ENCODE peak calls at places on chromosomes 7 and 10, in five cellular contexts. One of them, this sample, is unnamed.

GRCh38 chr7:105896407-105896842 is 20.0 kb upstream of the ATXN7L1 start:
- DNase-seq in kidney: no peak
- DNase-seq in HT-29: no peak
- DNase-seq in nucleus accumbens: no peak
- DNase-seq in stimulated activated CD4-positive, alpha-beta T cell treated with anti-CD3 and anti-CD28 coated beads, Interleukin-1b, Interleukin-23, amount 100 ng/mL, for 24 hours: no peak
- DNase-seq in this sample: no peak

GRCh38 chr10:87845624-87846377 is 17.5 kb downstream of the KLLN start:
- DNase-seq in kidney: no peak
- DNase-seq in HT-29: no peak
- DNase-seq in nucleus accumbens: no peak
- DNase-seq in stimulated activated CD4-positive, alpha-beta T cell treated with anti-CD3 and anti-CD28 coated beads, Interleukin-1b, Interleukin-23, amount 100 ng/mL, for 24 hours: no peak
- DNase-seq in this sample: no peak

GRCh38 chr7:115679976-115680375 is 350.6 kb downstream of the TFEC start:
- DNase-seq in kidney: no peak
- DNase-seq in HT-29: peak
- DNase-seq in nucleus accumbens: no peak
- DNase-seq in stimulated activated CD4-positive, alpha-beta T cell treated with anti-CD3 and anti-CD28 coated beads, Interleukin-1b, Interleukin-23, amount 100 ng/mL, for 24 hours: no peak
- DNase-seq in this sample: no peak

GRCh38 chr7:44633254-44634186 is 27.1 kb downstream of the OGDH start:
- DNase-seq in kidney: no peak
- DNase-seq in HT-29: no peak
- DNase-seq in nucleus accumbens: peak
- DNase-seq in stimulated activated CD4-positive, alpha-beta T cell treated with anti-CD3 and anti-CD28 coated beads, Interleukin-1b, Interleukin-23, amount 100 ng/mL, for 24 hours: no peak
- DNase-seq in this sample: no peak

GRCh38 chr7:142375710-142376313 is 118.0 kb upstream of the PRSS58 start:
- DNase-seq in kidney: peak
- DNase-seq in HT-29: peak
- DNase-seq in nucleus accumbens: no peak
- DNase-seq in stimulated activated CD4-positive, alpha-beta T cell treated with anti-CD3 and anti-CD28 coated beads, Interleukin-1b, Interleukin-23, amount 100 ng/mL, for 24 hours: no peak
- DNase-seq in this sample: no peak

GRCh38 chr7:4683043-4683883 is 1.2 kb downstream of the FOXK1 start:
- DNase-seq in kidney: peak
- DNase-seq in HT-29: peak
- DNase-seq in nucleus accumbens: no peak
- DNase-seq in stimulated activated CD4-positive, alpha-beta T cell treated with anti-CD3 and anti-CD28 coated beads, Interleukin-1b, Interleukin-23, amount 100 ng/mL, for 24 hours: no peak
- DNase-seq in this sample: no peak

GRCh38 chr10:25226775-25227682 is 52.2 kb downstream of the GPR158 start:
- DNase-seq in kidney: no peak
- DNase-seq in HT-29: peak
- DNase-seq in nucleus accumbens: peak
- DNase-seq in stimulated activated CD4-positive, alpha-beta T cell treated with anti-CD3 and anti-CD28 coated beads, Interleukin-1b, Interleukin-23, amount 100 ng/mL, for 24 hours: no peak
- DNase-seq in this sample: peak

GRCh38 chr7:116709336-116709735 is 37.3 kb downstream of the MET start:
- DNase-seq in kidney: no peak
- DNase-seq in HT-29: no peak
- DNase-seq in nucleus accumbens: no peak
- DNase-seq in stimulated activated CD4-positive, alpha-beta T cell treated with anti-CD3 and anti-CD28 coated beads, Interleukin-1b, Interleukin-23, amount 100 ng/mL, for 24 hours: no peak
- DNase-seq in this sample: no peak

GRCh38 chr10:17217661-17218306 is 10.3 kb upstream of the VIM start:
- DNase-seq in kidney: no peak
- DNase-seq in HT-29: no peak
- DNase-seq in nucleus accumbens: no peak
- DNase-seq in stimulated activated CD4-positive, alpha-beta T cell treated with anti-CD3 and anti-CD28 coated beads, Interleukin-1b, Interleukin-23, amount 100 ng/mL, for 24 hours: no peak
- DNase-seq in this sample: no peak

GRCh38 chr10:142371-142770 is 7.1 kb downstream of the ZMYND11 start:
- DNase-seq in kidney: no peak
- DNase-seq in HT-29: no peak
- DNase-seq in nucleus accumbens: no peak
- DNase-seq in stimulated activated CD4-positive, alpha-beta T cell treated with anti-CD3 and anti-CD28 coated beads, Interleukin-1b, Interleukin-23, amount 100 ng/mL, for 24 hours: no peak
- DNase-seq in this sample: no peak

GRCh38 chr7:31948041-31948440 is 122.2 kb downstream of the PDE1C start:
- DNase-seq in kidney: no peak
- DNase-seq in HT-29: peak
- DNase-seq in nucleus accumbens: no peak
- DNase-seq in stimulated activated CD4-positive, alpha-beta T cell treated with anti-CD3 and anti-CD28 coated beads, Interleukin-1b, Interleukin-23, amount 100 ng/mL, for 24 hours: no peak
- DNase-seq in this sample: no peak

GRCh38 chr10:97102441-97102840 is 83.3 kb downstream of the SLIT1 start:
- DNase-seq in kidney: no peak
- DNase-seq in HT-29: no peak
- DNase-seq in nucleus accumbens: no peak
- DNase-seq in stimulated activated CD4-positive, alpha-beta T cell treated with anti-CD3 and anti-CD28 coated beads, Interleukin-1b, Interleukin-23, amount 100 ng/mL, for 24 hours: no peak
- DNase-seq in this sample: no peak

This sample was measured in hypothalamus.